ENCODE peak calls at places on chromosomes 4 and X, in six cellular contexts. I, E, D, W, G and Q are unnamed samples.

GRCh38 chr4:153495480-153496206 is 29.5 kb downstream of the TMEM131L start:
- DNase-seq in I (no peak), E (no peak), D (no peak), W (no peak), G (no peak), Q (no peak)

GRCh38 chrX:9153299-9153698 is 119.4 kb upstream of the FAM9B start:
- DNase-seq in I (peak; percentile 19), E (no peak), D (no peak), W (peak; percentile 95), G (no peak), Q (no peak)

GRCh38 chr4:40722576-40723161 is 27.1 kb upstream of the NSUN7 start:
- DNase-seq in I (no peak), E (peak; percentile 56), D (peak; percentile 53), W (no peak), G (no peak), Q (peak; percentile 50)

GRCh38 chrX:18390941-18391538 is 34.4 kb upstream of the CDKL5 start:
- DNase-seq in I (peak; percentile 79), E (peak; percentile 59), D (peak; percentile 65), W (peak; percentile 5), G (peak; percentile 49), Q (peak; percentile 56)

GRCh38 chrX:9928083-9928482 is 39.1 kb upstream of the CLDN34 start:
- DNase-seq in I (no peak), E (no peak), D (no peak), W (no peak), G (peak; percentile 79), Q (no peak)

GRCh38 chr4:66404149-66404548 is 733.9 kb upstream of the EPHA5 start:
- DNase-seq in I (peak; percentile 69), E (no peak), D (no peak), W (no peak), G (no peak), Q (no peak)

GRCh38 chr4:62193726-62194125 is 993.6 kb downstream of the ADGRL3 start:
- DNase-seq in I (no peak), E (no peak), D (no peak), W (no peak), G (no peak), Q (no peak)

GRCh38 chr4:26325191-26325590 is 4.4 kb downstream of the RBPJ start:
- DNase-seq in I (peak; percentile 67), E (peak; percentile 53), D (peak; percentile 26), W (peak; percentile 37), G (peak; percentile 34), Q (peak; percentile 28)

GRCh38 chrX:139112432-139112831 is 400.9 kb upstream of the FGF13 start:
- DNase-seq in I (peak; percentile 86), E (no peak), D (no peak), W (no peak), G (no peak), Q (no peak)

GRCh38 chr4:80213117-80213815 is 16.0 kb downstream of the PRDM8 start:
- DNase-seq in I (peak; percentile 50), E (no peak), D (no peak), W (peak; percentile 19), G (no peak), Q (no peak)

GRCh38 chr4:75742451-75742850 is 18.1 kb downstream of the USO1 start:
- DNase-seq in I (peak; percentile 15), E (no peak), D (no peak), W (no peak), G (no peak), Q (no peak)

GRCh38 chr4:140353836-140354235 is 19.6 kb upstream of the SCOC start:
- DNase-seq in I (no peak), E (no peak), D (no peak), W (no peak), G (no peak), Q (no peak)

GRCh38 chr4:74529284-74530041 is 84.5 kb downstream of the AREG start:
- DNase-seq in I (no peak), E (no peak), D (no peak), W (no peak), G (no peak), Q (no peak)

GRCh38 chrX:13899607-13900006 is 82.7 kb upstream of the GPM6B start:
- DNase-seq in I (peak; percentile 98), E (no peak), D (peak; percentile 79), W (peak; percentile 90), G (peak; percentile 50), Q (no peak)

GRCh38 chr4:2354760-2355159 is 63.7 kb downstream of the ZFYVE28 start:
- DNase-seq in I (no peak), E (no peak), D (no peak), W (no peak), G (no peak), Q (no peak)